ENCODE peak calls at places on chromosome 1, in seven cellular contexts. E is NCI-H1092; W is activated CD8-positive, alpha-beta T cell treated with anti-CD3 and anti-CD28 coated beads for 36 hours; B is activated T-helper 9 cell treated with anti-CD3 and anti-CD28 coated beads, Interleukin-2, amount 50 U/mL, for 16 hours; S is ELR; R is HS-5; N is nephron progenitor cell. Q is an unnamed sample.

GRCh38 chr1:29677028-29678024 is 441.0 kb downstream of the PTPRU start:
- DNase-seq in E (no peak), W (no peak), B (no peak), S (no peak), R (no peak), N (no peak), Q (no peak)

GRCh38 chr1:52741259-52741658 is 15.0 kb downstream of the ZYG11B start:
- DNase-seq in E (no peak), W (no peak), B (no peak), S (no peak), R (no peak), N (no peak), Q (no peak)

GRCh38 chr1:84738237-84738636 is 48.0 kb upstream of the SSX2IP start:
- DNase-seq in E (no peak), W (no peak), B (no peak), S (no peak), R (no peak), N (no peak), Q (no peak)

GRCh38 chr1:93623875-93624274 is 57.8 kb downstream of the BCAR3 start:
- DNase-seq in E (no peak), W (no peak), B (no peak), S (peak; percentile 87), R (peak; percentile 47), N (no peak), Q (no peak)

GRCh38 chr1:200627548-200628222 is 7.1 kb upstream of the KIF14 start:
- DNase-seq in E (no peak), W (no peak), B (no peak), S (no peak), R (no peak), N (no peak), Q (peak; percentile 54)

GRCh38 chr1:227911376-227911775 is 36.4 kb downstream of the WNT9A start:
- DNase-seq in E (no peak), W (no peak), B (no peak), S (peak; percentile 16), R (no peak), N (no peak), Q (no peak)

GRCh38 chr1:9198538-9199361 is 35.8 kb upstream of the H6PD start:
- DNase-seq in E (no peak), W (peak; percentile 56), B (no peak), S (peak; percentile 62), R (no peak), N (peak; percentile 81), Q (no peak)

GRCh38 chr1:208254376-208254775 is 10.2 kb upstream of the PLXNA2 start:
- DNase-seq in E (no peak), W (no peak), B (no peak), S (peak; percentile 46), R (no peak), N (no peak), Q (no peak)

GRCh38 chr1:11341881-11342552 is 69.0 kb downstream of the UBIAD1 start:
- DNase-seq in E (no peak), W (no peak), B (no peak), S (no peak), R (no peak), N (no peak), Q (no peak)

GRCh38 chr1:162069334-162070093 is at the start of gene NOS1AP:
- DNase-seq in E (peak; percentile 76), W (peak; percentile 85), B (peak; percentile 67), S (peak; percentile 76), R (peak; percentile 9), N (peak; percentile 85), Q (peak; percentile 69)